ENCODE peak calls at places on chromosomes 4 and X, in nine cellular contexts. Y, N, C, X, G, Q, H, Z and W are unnamed samples.

GRCh38 chr4:146134761-146135160 is 40.8 kb upstream of the LSM6 start:
- DNase-seq in Q (no peak), Z (peak), X (no peak), G (no peak), N (peak), H (no peak), Y (no peak), C (no peak), W (no peak)

GRCh38 chrX:152641996-152642395 is 4.3 kb downstream of the GABRQ start:
- DNase-seq in N (no peak), C (no peak), Q (no peak), H (no peak), Y (peak), G (peak), X (peak), Z (peak), W (no peak)

GRCh38 chr4:74932832-74933561 is at the start of gene PARM1:
- DNase-seq in X (peak), H (peak), Y (peak), G (peak), Q (peak), N (peak), C (peak), Z (peak), W (no peak)

GRCh38 chr4:54585321-54586000 is 72.3 kb upstream of the KIT start:
- DNase-seq in Y (no peak), C (no peak), X (peak), Q (no peak), Z (peak), N (no peak), G (no peak), H (no peak), W (peak)

GRCh38 chr4:2243682-2244380 is 1.9 kb upstream of the HAUS3 start:
- DNase-seq in N (no peak), Y (peak), Q (no peak), C (peak), X (peak), H (peak), Z (peak), G (no peak), W (no peak)

GRCh38 chr4:16909245-16909644 is 10.8 kb upstream of the LDB2 start:
- DNase-seq in H (peak), Y (no peak), G (peak), N (no peak), X (no peak), Q (no peak), C (no peak), Z (no peak), W (no peak)

GRCh38 chr4:161505141-161505540 is 658.7 kb downstream of the FSTL5 start:
- DNase-seq in C (no peak), Y (no peak), Q (no peak), H (no peak), N (no peak), Z (no peak), X (no peak), G (no peak), W (no peak)

GRCh38 chr4:24210332-24210902 is 320.6 kb upstream of the PPARGC1A start:
- DNase-seq in C (peak), Q (no peak), Z (peak), H (peak), G (no peak), N (no peak), X (peak), Y (no peak), W (peak)

GRCh38 chrX:337331-337831 is 18.8 kb upstream of the GTPBP6 start:
- DNase-seq in Y (no peak), X (no peak), Q (no peak), C (peak), G (no peak), Z (no peak), H (no peak), N (no peak), W (no peak)

GRCh38 chrX:119646515-119646914 is 40.3 kb upstream of the NKRF start:
- DNase-seq in C (no peak), X (no peak), N (no peak), H (no peak), Y (no peak), Q (no peak), G (no peak), Z (no peak), W (no peak)

GRCh38 chrX:31819455-31819854 is 747.6 kb upstream of the FTHL17 start:
- DNase-seq in G (no peak), H (no peak), X (no peak), Y (no peak), Q (no peak), N (no peak), C (no peak), Z (peak), W (no peak)

GRCh38 chr4:186724861-186725419 is 1.3 kb upstream of the FAT1 start:
- DNase-seq in G (no peak), C (no peak), H (no peak), X (peak), Z (peak), Q (no peak), Y (no peak), N (no peak), W (no peak)

GRCh38 chr4:139762715-139763114 is 97.1 kb downstream of the MGST2 start:
- DNase-seq in Y (no peak), G (no peak), Q (no peak), N (no peak), C (no peak), X (no peak), H (peak), Z (peak), W (no peak)

GRCh38 chr4:6986067-6986780 is 56.9 kb upstream of the TADA2B start:
- DNase-seq in H (peak), Y (peak), N (no peak), G (peak), Z (peak), X (peak), C (no peak), Q (no peak), W (no peak)

GRCh38 chrX:35665311-35665710 is 132.8 kb upstream of the MAGEB16 start:
- DNase-seq in C (no peak), X (no peak), G (no peak), N (no peak), Y (no peak), H (no peak), Z (no peak), Q (no peak), W (no peak)

GRCh38 chr4:87555751-87556619 is 26.8 kb upstream of the SPARCL1 start:
- DNase-seq in Y (no peak), Q (no peak), N (no peak), Z (peak), C (no peak), G (no peak), H (peak), X (peak), W (peak)

GRCh38 chrX:152070186-152070585 is 68.2 kb downstream of the MAGEA10 start:
- DNase-seq in H (no peak), G (no peak), C (no peak), Z (no peak), Y (no peak), N (no peak), Q (no peak), X (no peak), W (no peak)

GRCh38 chr4:101846550-101846949 is 56.0 kb downstream of the BANK1 start:
- DNase-seq in Y (no peak), X (no peak), Q (no peak), Z (no peak), H (no peak), N (no peak), C (no peak), G (no peak), W (no peak)

GRCh38 chr4:47071863-47072441 is 40.6 kb downstream of the GABRB1 start:
- DNase-seq in Q (no peak), H (no peak), Y (no peak), C (no peak), X (peak), Z (peak), G (no peak), N (no peak), W (no peak)

GRCh38 chr4:138390286-138390685 is 148.1 kb upstream of the SLC7A11 start:
- DNase-seq in N (no peak), X (peak), H (no peak), C (no peak), Y (no peak), Q (no peak), G (no peak), Z (peak), W (no peak)

GRCh38 chr4:139126898-139127297 is 50.1 kb downstream of the ELF2 start:
- DNase-seq in Q (no peak), N (peak), Z (no peak), H (no peak), C (no peak), X (no peak), G (no peak), Y (no peak), W (no peak)

GRCh38 chr4:101019941-101020401 is 327.4 kb downstream of the PPP3CA start:
- DNase-seq in H (no peak), Y (no peak), N (peak), Z (no peak), G (peak), C (no peak), X (peak), Q (peak), W (no peak)

GRCh38 chr4:138199568-138200235 is 42.4 kb downstream of the SLC7A11 start:
- DNase-seq in N (peak), H (no peak), Y (no peak), Q (peak), C (no peak), Z (peak), X (peak), G (peak), W (no peak)

GRCh38 chr4:189656551-189657165 is 284.0 kb upstream of the FRG1 start:
- DNase-seq in G (no peak), X (no peak), N (no peak), H (no peak), Z (no peak), Q (no peak), C (no peak), Y (peak), W (no peak)

GRCh38 chr4:6291784-6292297 is 22.2 kb downstream of the WFS1 start:
- DNase-seq in Y (no peak), H (no peak), G (no peak), N (no peak), C (no peak), X (no peak), Q (no peak), Z (no peak), W (no peak)

DNA sequence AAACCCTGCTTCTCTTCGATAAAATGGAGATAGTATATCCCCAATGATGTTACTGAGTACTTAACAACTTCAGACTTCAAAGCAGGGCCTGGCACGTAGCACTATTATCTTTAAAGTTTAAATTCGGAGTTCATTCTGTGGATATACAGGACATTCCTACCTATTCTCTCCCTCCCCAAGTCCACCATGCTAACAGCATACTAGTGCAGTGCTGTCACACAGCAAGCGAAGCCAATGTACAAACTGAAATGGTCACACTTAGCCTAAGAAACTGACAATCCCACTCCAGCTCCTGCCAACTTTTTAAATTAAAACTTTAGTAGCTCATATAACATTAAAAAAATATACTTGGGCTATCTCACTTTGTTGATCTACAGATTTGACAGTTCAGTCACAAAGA is 1.2 kb upstream of the DNAJB14 start:
- DNase-seq in X (no peak), Q (no peak), N (no peak), C (no peak), H (no peak), Z (no peak), G (no peak), Y (no peak), W (no peak)
- H3K4me3 ChIP-seq in X (no peak), Q (peak), N (peak), C (no peak), H (no peak), Z (no peak), G (peak), Y (peak), W (no peak)

GRCh38 chrX:15931362-15931761 is 76.7 kb upstream of the AP1S2 start:
- DNase-seq in X (no peak), Z (no peak), Y (no peak), C (no peak), Q (no peak), N (no peak), H (no peak), G (no peak), W (no peak)

GRCh38 chrX:15930585-15930984 is 76.0 kb upstream of the AP1S2 start:
- DNase-seq in G (peak), Y (no peak), H (no peak), C (no peak), X (peak), Z (peak), N (peak), Q (no peak), W (peak)

GRCh38 chrX:15926622-15927021 is 72.0 kb upstream of the AP1S2 start:
- DNase-seq in G (no peak), H (no peak), Q (no peak), C (no peak), X (no peak), Z (no peak), Y (no peak), N (no peak), W (no peak)

DNA sequence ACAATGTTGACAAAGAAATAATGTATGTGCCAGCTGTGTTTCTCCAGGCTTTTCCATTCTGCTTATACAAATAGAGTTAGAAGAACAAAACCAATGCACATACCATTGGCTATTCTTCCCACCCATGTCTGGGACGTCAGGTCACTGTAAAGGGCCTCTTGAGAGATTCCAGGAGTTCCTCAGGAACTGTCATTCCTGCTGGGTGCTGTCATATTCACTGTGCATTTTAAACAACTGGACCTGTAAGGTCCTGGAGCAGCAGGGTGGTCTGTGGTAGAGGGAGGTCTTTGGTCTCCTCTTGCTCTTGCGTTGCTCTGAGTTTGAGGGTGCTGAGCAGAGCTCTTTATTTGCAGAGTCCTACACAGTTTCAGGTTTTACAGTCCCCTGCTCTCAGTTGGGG is 74.6 kb upstream of the AP1S2 start:
- DNase-seq in Y (no peak), C (no peak), Z (no peak), N (no peak), X (no peak), H (no peak), G (no peak), Q (no peak), W (no peak)
- TF ChIP-seq CTCF in Y (no peak), C (no peak), Z (no peak), N (no peak), X (no peak), H (no peak), G (no peak), Q (no peak), W (no peak)

GRCh38 chr4:826508-827208 is 729 bp upstream of the CPLX1 start:
- DNase-seq in C (peak), Z (no peak), H (no peak), Y (peak), X (no peak), Q (no peak), G (peak), N (no peak), W (no peak)
- H3K4me3 ChIP-seq in C (no peak), Z (peak), H (no peak), Y (peak), X (no peak), Q (no peak), G (peak), N (peak), W (no peak)

GRCh38 chrX:25022499-25023325 is 6.9 kb upstream of the ARX start:
- DNase-seq in Z (no peak), N (no peak), Q (no peak), C (no peak), Y (no peak), H (no peak), G (peak), X (no peak), W (no peak)
- TF ChIP-seq CTCF in Z (peak), N (no peak), Q (no peak), C (no peak), Y (peak), H (no peak), G (no peak), X (no peak), W (no peak)

DNA sequence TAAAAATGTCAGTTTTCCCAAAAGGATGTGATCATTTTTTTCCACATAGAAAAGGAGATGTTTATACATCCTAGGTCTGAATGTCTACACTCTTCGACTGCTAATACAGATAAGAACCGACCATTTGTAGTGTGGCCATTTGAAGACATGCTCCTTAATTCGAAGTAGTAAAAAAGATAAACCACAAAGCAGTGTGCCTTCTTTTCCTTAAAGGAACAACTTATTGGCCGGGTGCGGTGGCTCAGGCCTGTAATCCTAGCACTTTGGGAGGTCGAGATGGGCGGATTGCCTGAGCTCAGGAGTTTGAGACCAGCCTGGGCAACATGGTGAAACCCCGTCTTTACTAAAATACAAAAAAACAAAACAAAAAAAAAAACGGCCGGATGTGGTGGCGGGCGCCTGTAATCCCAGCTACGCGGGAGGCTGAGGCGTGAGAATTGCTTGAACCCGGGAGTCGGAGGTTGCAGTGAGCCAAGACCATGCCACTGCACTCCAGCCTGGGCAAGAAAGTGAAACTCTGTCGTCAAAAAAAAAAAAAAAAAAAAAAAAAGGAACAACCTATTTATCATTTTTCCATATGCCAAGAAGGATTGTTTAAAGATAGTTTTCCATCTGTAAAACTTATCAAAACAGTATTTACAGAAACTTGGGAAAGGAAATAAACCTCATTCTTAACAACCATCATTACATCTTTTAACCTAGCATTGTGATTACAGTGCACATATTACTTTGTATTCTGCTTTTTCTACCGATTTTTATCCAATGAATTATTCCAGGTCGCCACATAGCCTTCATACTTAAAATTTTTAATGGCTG is 2.6 kb downstream of the INTS6L start:
- DNase-seq in C (no peak), G (no peak), Y (no peak), H (no peak), N (no peak), Z (no peak), X (no peak), Q (no peak), W (no peak)
- H3K4me3 ChIP-seq in C (no peak), G (no peak), Y (no peak), H (no peak), N (no peak), Z (peak), X (no peak), Q (no peak), W (no peak)

GRCh38 chrX:19515615-19516105 is 352 bp upstream of the MAP3K15 start:
- DNase-seq in Q (no peak), Z (no peak), N (no peak), C (no peak), G (peak), X (no peak), Y (no peak), H (peak), W (no peak)
- TF ChIP-seq CTCF in Q (peak), Z (no peak), N (peak), C (peak), G (no peak), X (no peak), Y (no peak), H (no peak), W (no peak)

GRCh38 chrX:103329991-103330390 is at the start of gene TCEAL7:
- DNase-seq in C (no peak), G (peak), Q (no peak), N (no peak), X (peak), Y (peak), Z (peak), H (no peak), W (no peak)
- H3K4me3 ChIP-seq in C (peak), G (peak), Q (no peak), N (no peak), X (peak), Y (peak), Z (no peak), H (no peak), W (no peak)

DNA sequence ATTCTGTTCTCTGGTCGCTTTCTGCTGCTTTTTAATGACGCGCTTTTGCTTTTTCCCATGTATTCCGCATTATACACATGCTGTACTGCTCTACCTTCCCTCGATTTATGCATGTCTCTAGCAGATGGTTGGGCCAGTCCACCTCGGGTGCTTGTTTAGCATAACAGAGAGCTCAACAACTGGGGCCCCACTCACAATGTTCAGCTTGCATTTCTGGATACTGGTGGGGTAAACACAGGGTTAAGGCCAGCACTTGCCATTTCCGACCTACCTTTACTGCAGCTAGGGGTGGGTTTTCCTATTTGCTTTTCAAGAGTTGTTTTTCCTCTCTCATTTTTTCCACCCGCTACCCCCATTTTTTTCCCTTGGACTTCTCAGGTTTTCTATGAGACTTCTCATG is 255.7 kb downstream of the SOX3 start:
- DNase-seq in Z (no peak), H (no peak), N (no peak), Q (no peak), G (no peak), Y (no peak), C (no peak), X (no peak), W (no peak)
- TF ChIP-seq CTCF in Z (no peak), H (no peak), N (no peak), Q (no peak), G (no peak), Y (no peak), C (no peak), X (no peak), W (no peak)

GRCh38 chrX:129932792-129933321 is 26.9 kb downstream of the UTP14A start:
- DNase-seq in G (peak), H (peak), N (no peak), Y (peak), C (peak), Q (no peak), X (no peak), Z (no peak), W (no peak)
- H3K4me3 ChIP-seq in G (peak), H (no peak), N (no peak), Y (no peak), C (no peak), Q (peak), X (peak), Z (peak), W (peak)

DNA sequence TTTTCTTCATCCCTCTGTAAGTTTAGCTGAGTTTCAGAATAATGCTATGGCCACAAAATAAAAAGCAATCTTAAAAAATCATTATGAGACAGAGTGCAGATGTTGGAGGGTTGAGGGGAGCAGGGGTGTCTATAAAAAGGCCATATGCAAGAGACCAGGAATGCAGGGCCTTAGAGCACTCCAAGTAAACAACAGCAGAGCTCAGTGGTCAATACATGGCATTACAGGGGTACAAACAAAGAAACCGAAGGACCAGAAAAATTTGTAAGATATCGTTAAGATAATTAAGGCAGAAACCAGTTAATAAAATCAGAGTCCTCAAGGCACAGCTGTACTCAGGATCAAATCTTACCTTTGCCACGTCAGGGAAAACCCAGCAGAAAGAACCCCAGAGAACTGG is 28.4 kb upstream of the NDST3 start:
- DNase-seq in N (no peak), C (no peak), Z (no peak), H (no peak), Y (no peak), X (no peak), Q (no peak), G (peak), W (no peak)
- TF ChIP-seq CTCF in N (no peak), C (no peak), Z (no peak), H (no peak), Y (peak), X (no peak), Q (peak), G (peak), W (no peak)